ENCODE peak calls at places on chromosomes 1 and 21, in six cellular contexts. X, S, C, V, D and W are unnamed samples.

GRCh38 chr1:107536266-107536665 is 395.4 kb downstream of the NTNG1 start:
- DNase-seq in D (no peak), S (peak), V (peak), C (peak), X (peak), W (no peak)

GRCh38 chr21:42564561-42564971 is 50.9 kb downstream of the SLC37A1 start:
- DNase-seq in V (no peak), X (peak), C (no peak), D (no peak), S (no peak), W (no peak)

GRCh38 chr1:24003331-24003972 is 23.3 kb upstream of the SRSF10 start:
- DNase-seq in S (peak), D (peak), C (peak), X (no peak), V (peak), W (no peak)

GRCh38 chr1:167630568-167631385 is 745 bp downstream of the RCSD1 start:
- DNase-seq in V (no peak), D (no peak), S (no peak), X (no peak), C (no peak), W (no peak)

GRCh38 chr1:117842408-117843170 is 86.8 kb downstream of the GDAP2 start:
- DNase-seq in X (no peak), C (no peak), D (no peak), V (peak), S (no peak), W (no peak)

GRCh38 chr1:150979723-150980056 is 2.4 kb upstream of the ANXA9 start:
- DNase-seq in S (no peak), V (no peak), C (no peak), X (no peak), D (no peak), W (no peak)

GRCh38 chr1:246727594-246727993 is 3.4 kb downstream of the SCCPDH start:
- DNase-seq in D (no peak), C (no peak), S (no peak), V (no peak), X (no peak), W (no peak)

GRCh38 chr1:10785855-10786638 is 10.4 kb downstream of the CASZ1 start:
- DNase-seq in X (no peak), C (no peak), S (no peak), V (no peak), D (no peak), W (no peak)

GRCh38 chr1:157968503-157968902 is 24.9 kb upstream of the KIRREL1 start:
- DNase-seq in V (peak), X (peak), D (peak), S (peak), C (peak), W (no peak)

GRCh38 chr1:109104364-109105151 is 9.4 kb upstream of the ELAPOR1 start:
- DNase-seq in D (peak), V (no peak), X (no peak), S (no peak), C (no peak), W (no peak)

GRCh38 chr1:24015226-24016210 is 35.4 kb upstream of the SRSF10 start:
- DNase-seq in D (peak), V (no peak), X (no peak), C (peak), S (peak), W (peak)

GRCh38 chr1:90220941-90221693 is 226.2 kb downstream of the ZNF326 start:
- DNase-seq in C (no peak), X (no peak), S (no peak), D (no peak), V (no peak), W (no peak)

GRCh38 chr1:7145947-7146346 is 360.7 kb downstream of the CAMTA1 start:
- DNase-seq in C (no peak), D (no peak), X (no peak), V (no peak), S (no peak), W (no peak)

GRCh38 chr1:35120458-35121133 is 41.4 kb downstream of the ZMYM1 start:
- DNase-seq in D (peak), S (no peak), V (no peak), C (no peak), X (no peak), W (no peak)

GRCh38 chr1:46181343-46182260 is 5.3 kb upstream of the P3R3URF start:
- DNase-seq in V (peak), X (no peak), D (peak), C (peak), S (peak), W (no peak)

GRCh38 chr21:35026617-35027557 is 22.2 kb downstream of the RUNX1 start:
- DNase-seq in C (peak), D (peak), V (no peak), S (peak), X (peak), W (no peak)

GRCh38 chr1:64171797-64172281 is 31.6 kb upstream of the UBE2U start:
- DNase-seq in C (peak), S (peak), D (peak), V (peak), X (no peak), W (no peak)

GRCh38 chr1:47901001-47901575 is 96.1 kb downstream of the TRABD2B start:
- DNase-seq in C (no peak), V (no peak), D (no peak), S (no peak), X (no peak), W (no peak)

GRCh38 chr21:42413500-42413899 is 9.8 kb downstream of the UBASH3A start:
- DNase-seq in S (no peak), V (no peak), X (no peak), C (no peak), D (no peak), W (no peak)

GRCh38 chr1:40795811-40796586 is 12.4 kb downstream of the KCNQ4 start:
- DNase-seq in C (no peak), X (no peak), D (no peak), V (no peak), S (no peak), W (no peak)

GRCh38 chr1:246726881-246727280 is 2.7 kb downstream of the SCCPDH start:
- DNase-seq in X (no peak), D (no peak), C (no peak), S (no peak), V (no peak), W (no peak)

GRCh38 chr1:235583511-235584001 is 66.0 kb downstream of the GNG4 start:
- DNase-seq in D (peak), C (no peak), V (no peak), S (no peak), X (no peak), W (no peak)

GRCh38 chr1:36133484-36133883 is 8.5 kb upstream of the COL8A2 start:
- DNase-seq in X (no peak), D (peak), C (peak), V (peak), S (peak), W (peak)

GRCh38 chr1:59323879-59324278 is 27.0 kb downstream of the FGGY start:
- DNase-seq in C (no peak), D (no peak), S (no peak), V (no peak), X (no peak), W (no peak)

GRCh38 chr1:3312894-3313578 is 141.4 kb upstream of the ARHGEF16 start:
- DNase-seq in D (peak), S (peak), X (peak), V (peak), C (peak), W (peak)

GRCh38 chr1:157429841-157430240 is 122.5 kb downstream of the FCRL5 start:
- DNase-seq in D (peak), S (peak), V (no peak), C (no peak), X (no peak), W (no peak)

GRCh38 chr21:36917487-36918158 is 48.8 kb downstream of the HLCS start:
- DNase-seq in C (peak), S (peak), D (peak), X (no peak), V (peak), W (peak)

GRCh38 chr1:107669996-107670395 is 295.0 kb downstream of the VAV3 start:
- DNase-seq in V (peak), X (peak), C (peak), D (peak), S (peak), W (peak)

GRCh38 chr1:237895630-237896029 is 4.9 kb upstream of the ZP4 start:
- DNase-seq in D (no peak), X (no peak), V (no peak), S (no peak), C (no peak), W (no peak)

GRCh38 chr1:42737257-42737656 is 2.8 kb downstream of the CLDN19 start:
- DNase-seq in D (no peak), S (no peak), X (no peak), C (no peak), V (peak), W (no peak)

GRCh38 chr1:158496379-158496778 is 24.4 kb downstream of the OR10R2 start:
- DNase-seq in V (peak), C (no peak), X (no peak), D (peak), S (no peak), W (no peak)

DNA sequence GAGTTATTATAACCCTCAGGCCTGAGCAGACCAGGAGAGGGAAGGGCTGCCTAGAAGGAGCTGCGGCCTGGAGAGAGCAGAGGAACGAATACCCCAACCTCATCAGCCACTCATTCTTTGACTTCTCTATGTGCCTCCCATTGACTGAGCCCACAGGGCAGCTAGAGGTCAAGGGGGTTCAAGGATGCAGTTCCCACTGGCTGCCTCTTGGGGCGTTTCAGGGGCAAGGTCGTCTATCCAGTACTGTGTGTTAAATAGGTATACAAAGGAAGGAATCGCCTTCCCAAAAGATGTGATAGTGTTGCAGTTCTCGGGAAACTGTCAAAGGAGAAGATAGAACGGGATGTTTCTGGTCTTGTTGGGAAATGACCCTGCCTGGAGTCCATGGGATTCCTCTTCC is 250.6 kb downstream of the PRDM2 start:
- DNase-seq in X (no peak), C (no peak), V (no peak), D (no peak), S (no peak), W (no peak)
- TF ChIP-seq CTCF in X (no peak), C (no peak), V (peak), D (peak), S (no peak), W (peak)

GRCh38 chr1:161228032-161228431 is 2.2 kb downstream of the TOMM40L start:
- DNase-seq in D (no peak), S (no peak), X (no peak), V (no peak), C (no peak), W (no peak)

GRCh38 chr1:161226320-161226711 is 456 bp downstream of the TOMM40L start:
- DNase-seq in V (peak), S (no peak), D (no peak), X (no peak), C (no peak), W (no peak)

GRCh38 chr1:161226759-161227158 is 899 bp downstream of the TOMM40L start:
- DNase-seq in D (no peak), V (no peak), S (no peak), X (no peak), C (no peak), W (no peak)

GRCh38 chr1:161225534-161226319 is at the start of gene TOMM40L:
- DNase-seq in C (peak), X (peak), V (peak), D (peak), S (peak), W (peak)

DNA sequence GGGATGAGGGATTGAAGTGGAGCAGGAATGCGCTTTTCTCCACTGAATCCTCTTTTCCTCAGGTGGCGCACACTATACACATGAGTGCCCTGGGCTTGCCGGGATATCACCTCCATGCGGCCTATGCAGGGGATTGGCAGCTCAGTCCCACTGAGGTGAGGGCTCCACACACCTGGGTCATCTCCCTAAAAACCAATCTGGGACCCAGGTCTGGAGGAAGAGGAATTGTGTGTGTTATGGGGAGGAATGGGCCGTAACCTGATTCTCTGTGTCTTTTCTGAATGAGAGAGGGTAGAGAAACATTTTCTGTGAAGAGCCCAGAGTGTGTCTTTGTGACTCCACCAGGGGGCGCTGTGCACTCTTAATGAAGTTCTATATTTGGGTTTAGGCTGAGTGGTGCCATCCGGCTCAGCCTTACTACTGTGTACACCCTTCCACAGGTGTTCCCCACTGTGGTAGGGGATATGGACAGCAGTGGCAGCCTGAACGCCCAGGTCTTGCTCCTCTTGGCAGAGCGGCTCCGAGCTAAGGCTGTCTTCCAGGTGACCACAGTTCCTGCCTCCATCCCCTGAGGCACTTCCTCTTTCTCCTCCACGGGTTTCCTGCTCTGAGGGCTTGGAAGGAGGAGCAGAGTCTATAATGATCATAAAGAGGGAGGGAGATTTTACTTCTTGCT is 1.5 kb downstream of the TOMM40L start:
- DNase-seq in S (peak), V (peak), D (peak), C (peak), X (peak), W (no peak)
- H3K4me3 ChIP-seq in S (no peak), V (peak), D (no peak), C (peak), X (peak), W (peak)

GRCh38 chr1:92419642-92420041 is 67.1 kb downstream of the GFI1 start:
- DNase-seq in X (no peak), C (no peak), S (no peak), D (no peak), V (no peak), W (no peak)

GRCh38 chr1:92430030-92430429 is 56.7 kb downstream of the GFI1 start:
- DNase-seq in S (no peak), D (no peak), V (no peak), X (no peak), C (no peak), W (no peak)

GRCh38 chr1:92425617-92426016 is 61.1 kb downstream of the GFI1 start:
- DNase-seq in C (no peak), S (no peak), X (no peak), D (no peak), V (no peak), W (no peak)

DNA sequence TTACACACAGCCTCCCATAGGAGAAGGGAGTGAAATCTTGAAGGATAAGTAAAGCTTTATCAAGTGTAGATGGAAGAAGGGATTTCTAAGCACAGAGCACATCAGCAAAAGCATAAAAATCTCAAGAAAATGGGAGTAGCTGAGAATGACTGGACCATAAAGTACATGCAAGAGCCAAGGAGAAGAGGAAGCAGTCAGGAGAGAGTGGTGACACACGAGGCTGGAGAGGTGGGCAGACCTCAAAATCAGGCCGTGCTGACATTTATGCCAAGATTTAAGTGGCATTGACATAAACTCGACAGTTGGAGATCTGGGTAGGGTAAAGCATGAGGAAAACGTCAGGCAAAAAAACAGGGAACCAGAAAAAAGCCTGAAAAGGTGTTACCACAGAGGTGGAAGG is 62.3 kb downstream of the GFI1 start:
- DNase-seq in X (no peak), D (no peak), C (no peak), S (no peak), V (no peak), W (no peak)
- TF ChIP-seq CTCF in X (no peak), D (no peak), C (no peak), S (no peak), V (no peak), W (no peak)

DNA sequence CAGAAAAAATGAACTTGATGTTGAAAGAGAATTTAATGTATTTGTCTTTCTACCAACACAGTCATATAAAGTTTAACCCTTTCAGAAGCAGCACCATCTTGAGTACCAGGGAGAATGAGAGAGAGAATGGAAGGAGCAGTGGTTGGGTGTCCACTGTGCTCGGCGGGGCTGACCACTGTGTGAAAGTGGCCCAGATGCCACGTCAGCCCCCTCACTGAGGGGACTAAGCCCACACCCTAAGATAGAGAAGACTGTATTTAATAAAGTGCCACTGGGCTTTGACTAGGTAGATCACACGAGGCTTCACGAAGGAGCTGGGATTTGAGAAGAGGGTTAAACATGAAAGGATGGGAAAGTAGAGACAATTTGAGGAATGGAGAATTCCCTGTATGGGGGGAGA is 31.2 kb downstream of the BATF3 start:
- DNase-seq in C (no peak), D (no peak), V (no peak), S (no peak), X (no peak), W (no peak)
- H3K4me3 ChIP-seq in C (no peak), D (no peak), V (no peak), S (no peak), X (no peak), W (no peak)

DNA sequence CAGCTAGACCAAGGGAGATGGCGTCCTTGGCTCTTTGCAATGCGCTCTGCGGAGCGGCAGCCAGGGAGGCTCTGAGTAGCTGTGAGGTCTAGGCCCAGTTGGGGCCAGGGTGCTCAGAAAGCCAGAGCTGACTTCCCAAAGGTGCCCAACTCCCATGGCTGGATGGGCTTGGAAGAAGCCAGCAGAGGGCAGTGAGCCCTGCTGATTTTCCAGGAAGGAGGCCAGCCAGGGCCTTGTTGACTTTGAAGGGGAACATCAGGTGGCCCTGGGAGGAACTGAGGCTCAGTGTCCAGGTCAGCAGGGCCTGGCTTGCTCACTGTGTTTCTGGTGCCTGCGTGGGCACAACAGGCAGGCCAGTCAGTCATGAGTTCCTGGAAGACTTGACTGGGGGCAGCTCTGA is 27.1 kb downstream of the CDCP2 start:
- DNase-seq in C (no peak), X (no peak), S (peak), V (peak), D (peak), W (no peak)
- TF ChIP-seq CTCF in C (no peak), X (no peak), S (peak), V (peak), D (peak), W (peak)

GRCh38 chr1:204400893-204401510 is 10.6 kb downstream of the PPP1R15B start:
- DNase-seq in C (no peak), V (no peak), D (no peak), S (no peak), X (no peak), W (no peak)
- H3K4me3 ChIP-seq in C (no peak), V (no peak), D (no peak), S (no peak), X (no peak), W (no peak)

GRCh38 chr1:232305020-232305419 is 324.9 kb downstream of the SIPA1L2 start:
- DNase-seq in V (peak), D (no peak), C (no peak), X (no peak), S (no peak), W (no peak)

GRCh38 chr1:232303221-232303620 is 326.7 kb downstream of the SIPA1L2 start:
- DNase-seq in D (no peak), X (no peak), C (peak), V (no peak), S (no peak), W (no peak)

GRCh38 chr1:232302376-232303049 is 327.4 kb downstream of the SIPA1L2 start:
- DNase-seq in S (no peak), C (no peak), X (no peak), D (no peak), V (no peak), W (no peak)

GRCh38 chr1:232300461-232300860 is 329.5 kb downstream of the SIPA1L2 start:
- DNase-seq in C (no peak), V (no peak), S (no peak), D (no peak), X (no peak), W (no peak)

DNA sequence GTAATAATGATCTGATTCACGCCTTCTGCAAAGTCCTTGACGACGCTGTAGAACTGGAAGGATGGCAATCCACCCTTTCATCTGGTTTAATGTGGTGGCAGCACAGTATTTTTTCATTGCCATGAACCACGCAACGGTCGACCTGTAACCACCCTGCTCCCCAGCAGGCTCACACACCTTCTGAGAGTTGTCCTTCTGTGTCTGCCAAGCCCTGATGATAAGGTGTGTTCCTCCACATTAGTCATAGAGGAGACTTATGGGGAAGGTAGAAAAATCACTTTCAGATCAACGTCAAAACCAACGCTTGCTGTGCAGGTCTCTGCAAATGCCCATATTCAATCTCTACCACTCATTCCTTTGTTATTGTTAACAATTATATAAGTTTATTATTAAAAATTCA is 328.7 kb downstream of the SIPA1L2 start:
- DNase-seq in C (no peak), V (no peak), D (no peak), S (no peak), X (no peak), W (no peak)
- TF ChIP-seq CTCF in C (no peak), V (no peak), D (no peak), S (no peak), X (no peak), W (no peak)